ENCODE peak calls at places on chromosomes 12 and 14, in seven cellular contexts. U is SK-N-SH, F is H1, H is GM12878, G is GM12892, A is HepG2, T is K562. R is an unnamed sample.

GRCh38 chr12:66352899-66353298 is 50.6 kb downstream of the HELB start:
- DNase-seq in A (no peak), H (no peak), T (no peak), U (no peak), G (no peak), F (no peak), R (no peak)

GRCh38 chr12:53352331-53353258 is 16.4 kb upstream of the SP7 start:
- DNase-seq in F (peak; percentile 85), H (peak; percentile 68), A (peak; percentile 80), U (peak; percentile 80), T (peak; percentile 77), G (no peak), R (peak; percentile 65)

GRCh38 chr12:6945613-6946012 is 1.8 kb downstream of the C12orf57 start:
- DNase-seq in H (no peak), G (no peak), U (peak; percentile 15), T (no peak), F (no peak), A (no peak), R (no peak)

GRCh38 chr12:103530352-103530751 is 34.6 kb upstream of the C12orf42 start:
- DNase-seq in G (no peak), T (no peak), U (no peak), H (no peak), F (no peak), A (no peak), R (no peak)

GRCh38 chr12:49503674-49504180 is 35.1 kb upstream of the KCNH3 start:
- DNase-seq in F (no peak), A (no peak), H (no peak), T (no peak), G (no peak), U (no peak), R (no peak)

GRCh38 chr14:68668028-68668427 is 124.8 kb downstream of the ZFP36L1 start:
- DNase-seq in H (no peak), A (no peak), U (no peak), T (no peak), G (no peak), F (no peak), R (no peak)

GRCh38 chr12:19671695-19672094 is 232.4 kb downstream of the AEBP2 start:
- DNase-seq in A (no peak), F (no peak), H (no peak), T (no peak), U (peak; percentile 54), G (no peak), R (no peak)

GRCh38 chr12:55057466-55057865 is 37.7 kb downstream of the NEUROD4 start:
- DNase-seq in A (no peak), H (no peak), T (no peak), F (no peak), G (no peak), U (no peak), R (no peak)

GRCh38 chr12:13162904-13163303 is 33.6 kb upstream of the EMP1 start:
- DNase-seq in A (no peak), H (no peak), T (no peak), F (no peak), U (no peak), G (no peak), R (no peak)

GRCh38 chr14:92880851-92881250 is 42.1 kb upstream of the CHGA start:
- DNase-seq in F (peak; percentile 58), G (no peak), T (no peak), U (peak; percentile 63), A (peak; percentile 62), H (no peak), R (no peak)
- TF ChIP-seq TAF1 in F (no peak), G (no peak), T (no peak), U (no peak), A (no peak), H (no peak), R (no peak)

DNA sequence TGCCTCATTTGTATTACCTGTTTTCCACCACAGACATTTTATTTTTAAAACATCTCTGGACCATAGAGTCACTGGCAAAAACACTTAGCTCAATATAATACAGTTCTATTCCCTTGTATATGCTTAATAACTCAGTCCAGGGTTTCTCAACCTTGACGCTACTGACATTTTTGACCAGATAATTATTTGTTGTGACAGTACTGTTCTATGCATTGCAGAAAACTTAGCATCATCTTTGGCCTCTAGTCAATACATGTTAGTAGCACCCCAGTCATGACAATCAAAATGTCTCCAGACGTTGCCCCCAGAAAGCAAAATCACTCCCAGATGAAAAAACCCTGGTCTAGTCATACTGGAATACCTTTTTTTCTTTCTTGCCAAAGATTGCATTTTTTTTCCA is 174.7 kb downstream of the TMEM132D start:
- DNase-seq in T (no peak), H (no peak), A (no peak), F (no peak), G (no peak), U (no peak), R (no peak)
- TF ChIP-seq POLR2AphosphoS5 in T (no peak), H (no peak), A (no peak), F (no peak), G (no peak), U (no peak), R (no peak)

DNA sequence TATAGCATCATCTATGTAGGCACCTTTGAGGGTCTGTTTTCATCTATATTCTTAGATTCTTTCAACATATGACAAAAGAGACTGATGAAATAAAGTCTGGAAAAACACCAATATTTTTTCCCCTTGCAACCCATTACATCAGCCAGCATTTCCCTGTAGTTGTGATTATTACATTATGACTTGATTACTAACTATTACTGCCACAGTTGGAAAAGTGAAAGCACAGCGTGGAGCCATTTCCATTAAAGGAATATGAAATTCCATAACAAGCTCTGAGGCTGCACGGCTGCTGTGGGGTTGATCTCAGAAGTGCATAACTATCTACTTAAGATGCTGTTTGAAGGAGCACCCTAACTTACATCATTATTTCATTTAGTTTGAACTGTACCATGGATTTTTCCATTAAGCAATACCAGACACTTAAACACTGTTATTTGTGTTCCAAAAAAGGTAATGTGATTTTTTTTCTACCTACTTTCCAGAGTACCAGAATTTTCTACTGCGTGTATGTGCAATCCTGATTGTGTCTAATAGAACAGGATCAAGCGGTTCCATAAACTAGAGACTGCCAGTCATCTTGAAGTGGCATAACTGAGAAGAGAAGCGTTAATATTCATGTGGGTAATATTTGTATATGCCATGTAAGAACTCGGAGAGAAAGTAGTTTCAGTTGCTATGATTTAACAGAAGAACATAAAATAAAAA is 405.5 kb downstream of the MDGA2 start:
- DNase-seq in G (no peak), A (no peak), H (no peak), T (no peak), F (no peak), U (no peak), R (no peak)
- TF ChIP-seq TAF1 in G (no peak), A (no peak), H (no peak), T (no peak), F (no peak), U (no peak), R (no peak)

GRCh38 chr12:27243804-27244679 is at the start of gene STK38L:
- DNase-seq in U (peak; percentile 96), F (peak; percentile 99), G (peak; percentile 66), H (peak; percentile 86), T (peak; percentile 97), A (peak; percentile 91), R (peak; percentile 70)
- TF ChIP-seq POLR2AphosphoS5 in U (peak; percentile 82), F (peak; percentile 73), G (peak; percentile 94), H (peak; percentile 95), T (peak; percentile 29), A (peak; percentile 78), R (peak; percentile 86)

GRCh38 chr12:119178544-119179334 is at the start of gene HSPB8:
- DNase-seq in A (peak; percentile 21), H (no peak), G (no peak), T (peak; percentile 26), F (peak; percentile 72), U (peak; percentile 83), R (no peak)
- TF ChIP-seq TAF1 in A (no peak), H (no peak), G (no peak), T (no peak), F (peak; percentile 12), U (no peak), R (no peak)

DNA sequence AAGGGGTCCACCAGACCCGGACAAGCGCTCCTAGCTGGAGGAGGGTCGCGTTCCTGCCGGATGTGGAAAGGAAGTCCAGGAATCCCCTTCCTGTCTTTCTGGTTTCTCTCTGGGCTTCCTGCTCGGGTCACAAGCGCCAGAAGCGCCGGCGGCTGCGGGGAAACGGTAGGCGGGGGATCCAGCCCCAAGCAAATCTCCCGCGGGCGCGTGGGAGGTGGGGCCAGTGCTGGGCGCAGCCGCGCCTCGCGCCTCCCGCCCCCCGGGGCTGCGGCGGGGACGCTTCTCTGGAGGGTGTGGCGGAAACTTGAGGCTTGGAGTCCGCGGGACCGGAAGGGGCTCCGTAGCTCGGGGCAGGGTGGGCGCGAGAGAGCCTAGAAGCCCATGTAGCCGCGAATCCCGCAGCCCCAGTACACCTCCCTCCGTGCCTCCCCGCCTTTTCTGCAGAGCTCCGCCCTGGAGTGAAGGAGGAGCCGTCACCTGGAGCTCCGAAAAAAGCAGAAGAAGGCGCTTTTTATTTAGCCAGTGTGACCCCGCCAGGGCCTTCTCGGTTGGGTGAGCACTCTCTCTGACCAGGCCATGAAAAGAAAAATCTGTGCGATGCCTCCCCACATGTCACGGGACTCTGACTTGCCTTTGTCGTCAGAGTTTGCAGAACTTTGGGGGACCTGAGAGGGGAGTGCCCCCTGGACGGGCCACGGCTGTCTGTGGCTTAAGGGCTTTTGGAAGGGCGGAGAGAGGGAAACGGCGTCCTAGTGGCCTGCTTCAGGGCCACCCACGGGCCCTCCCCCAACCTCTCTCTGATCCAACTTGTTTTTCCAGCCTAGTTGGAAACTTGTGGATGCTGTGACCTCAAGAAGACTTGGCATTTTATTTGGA is 21.4 kb upstream of the CLEC2D start:
- DNase-seq in U (peak; percentile 86), G (peak; percentile 74), H (peak; percentile 89), T (peak; percentile 86), A (peak; percentile 74), F (peak; percentile 80), R (peak; percentile 57)
- TF ChIP-seq POLR2AphosphoS5 in U (peak; percentile 70), G (peak; percentile 83), H (peak; percentile 86), T (no peak), A (peak; percentile 69), F (no peak), R (peak; percentile 57)

GRCh38 chr14:22898302-22898894 is 15.4 kb downstream of the REM2 start:
- DNase-seq in G (no peak), A (no peak), H (no peak), U (no peak), F (no peak), T (peak; percentile 24), R (no peak)
- TF ChIP-seq TAF1 in G (no peak), A (no peak), H (no peak), U (no peak), F (no peak), T (no peak), R (no peak)

DNA sequence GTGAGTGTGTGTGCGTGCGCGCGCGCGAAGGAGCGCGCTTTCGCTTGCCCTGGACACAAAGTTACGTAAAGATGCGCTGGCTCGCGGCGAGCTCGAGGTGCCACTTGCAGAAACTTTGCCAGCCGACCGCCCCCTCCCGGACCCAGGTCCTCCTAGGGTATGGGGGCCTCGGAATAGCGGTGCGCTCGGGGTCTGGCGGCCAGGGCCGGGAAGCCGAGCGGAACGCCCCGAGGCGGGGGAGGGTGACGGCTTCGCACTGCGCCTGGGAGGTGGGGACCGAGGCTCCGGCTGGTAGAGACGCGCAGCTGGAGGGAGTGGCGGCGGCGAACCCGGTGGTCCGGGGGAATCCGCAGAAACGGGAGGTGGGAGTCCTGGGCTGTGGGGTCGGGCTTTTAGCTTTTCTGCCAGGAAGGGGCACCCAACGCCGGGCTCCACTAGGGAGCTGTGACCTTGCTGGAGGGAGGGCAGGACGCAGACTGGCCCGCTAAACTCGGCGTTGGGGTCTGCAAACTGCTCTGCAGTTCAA is 837 bp downstream of the RFX4 start:
- DNase-seq in H (no peak), G (no peak), F (peak; percentile 86), A (no peak), T (no peak), U (peak; percentile 61), R (peak; percentile 37)
- TF ChIP-seq POLR2AphosphoS5 in H (no peak), G (no peak), F (no peak), A (no peak), T (no peak), U (no peak), R (no peak)

GRCh38 chr12:59843260-59843843 is 247.5 kb downstream of the SLC16A7 start:
- DNase-seq in F (no peak), T (no peak), U (no peak), G (no peak), H (no peak), A (no peak), R (no peak)
- TF ChIP-seq TAF1 in F (no peak), T (no peak), U (no peak), G (no peak), H (no peak), A (no peak), R (no peak)